ENCODE peak calls at places on chromosomes 1 and 21, in four cellular contexts. L, N, E and X are unnamed samples.

GRCh38 chr1:96926176-96926575 is 204.6 kb downstream of the PTBP2 start:
- DNase-seq in L (no peak), E (no peak), N (no peak), X (no peak)

GRCh38 chr21:43194303-43195130 is 25.7 kb downstream of the CRYAA start:
- DNase-seq in N (peak; percentile 10), E (no peak), L (no peak), X (peak; percentile 31)

GRCh38 chr21:46397211-46397905 is 61.3 kb upstream of the DIP2A start:
- DNase-seq in N (no peak), E (no peak), L (no peak), X (no peak)

GRCh38 chr1:93584238-93585003 is 97.2 kb downstream of the BCAR3 start:
- DNase-seq in L (no peak), E (no peak), N (no peak), X (no peak)

GRCh38 chr1:156579472-156579871 is at the start of gene TTC24:
- DNase-seq in E (no peak), N (no peak), L (no peak), X (no peak)

GRCh38 chr1:65112811-65113210 is 35.2 kb upstream of the AK4 start:
- DNase-seq in N (no peak), L (no peak), E (no peak), X (no peak)

GRCh38 chr1:182054698-182055326 is 6.7 kb downstream of the ZNF648 start:
- DNase-seq in E (no peak), L (no peak), N (no peak), X (no peak)

GRCh38 chr1:25699501-25700089 is 83.0 kb downstream of the MAN1C1 start:
- DNase-seq in N (peak; percentile 36), L (no peak), E (no peak), X (no peak)

GRCh38 chr1:226355679-226356583 is 47.0 kb upstream of the LIN9 start:
- DNase-seq in L (no peak), N (no peak), E (no peak), X (no peak)

GRCh38 chr1:178376008-178376407 is 120.8 kb downstream of the CLEC20A start:
- DNase-seq in L (no peak), E (no peak), N (no peak), X (no peak)

GRCh38 chr1:227898502-227899140 is 49.1 kb downstream of the WNT9A start:
- DNase-seq in E (no peak), L (no peak), N (peak; percentile 11), X (peak; percentile 34)

GRCh38 chr1:26203642-26204318 is 13.4 kb downstream of the CATSPER4 start:
- DNase-seq in E (no peak), N (no peak), L (no peak), X (no peak)

GRCh38 chr1:58870298-58870676 is 86.4 kb upstream of the JUN start:
- DNase-seq in N (no peak), L (no peak), E (no peak), X (no peak)

GRCh38 chr1:1616045-1616821 is 933 bp downstream of the MIB2 start:
- DNase-seq in E (peak; percentile 37), N (peak; percentile 38), L (no peak), X (no peak)

GRCh38 chr21:46650476-46651098 is 15.1 kb downstream of the PRMT2 start:
- DNase-seq in E (no peak), L (no peak), N (no peak), X (no peak)

GRCh38 chr1:204846546-204846945 is 24.1 kb upstream of the NFASC start:
- DNase-seq in E (no peak), L (no peak), N (no peak), X (no peak)

GRCh38 chr1:46137901-46138300 is 5.5 kb upstream of the PIK3R3 start:
- DNase-seq in N (no peak), L (no peak), E (peak; percentile 76), X (peak; percentile 52)

GRCh38 chr21:38538353-38538752 is 40.1 kb upstream of the ERG start:
- DNase-seq in N (no peak), E (no peak), L (no peak), X (no peak)

GRCh38 chr1:6127587-6128163 is 52.4 kb downstream of the CHD5 start:
- DNase-seq in N (peak; percentile 44), E (peak; percentile 23), L (no peak), X (no peak)

GRCh38 chr1:167052389-167052788 is 37.8 kb downstream of the GPA33 start:
- DNase-seq in N (no peak), E (no peak), L (no peak), X (no peak)

GRCh38 chr1:12407050-12407961 is 177.5 kb downstream of the VPS13D start:
- DNase-seq in E (peak; percentile 84), N (no peak), L (peak; percentile 50), X (peak; percentile 52)

GRCh38 chr1:41045740-41046139 is 24.2 kb upstream of the SLFNL1 start:
- DNase-seq in E (peak; percentile 38), N (peak; percentile 38), L (no peak), X (no peak)

GRCh38 chr1:183812111-183812510 is 7.2 kb downstream of the RGL1 start:
- DNase-seq in N (no peak), E (no peak), L (no peak), X (no peak)

GRCh38 chr1:153928776-153929432 is 6.1 kb upstream of the GATAD2B start:
- DNase-seq in N (peak; percentile 11), E (peak; percentile 59), L (no peak), X (no peak)

GRCh38 chr1:204448991-204449390 is 37.4 kb upstream of the PPP1R15B start:
- DNase-seq in L (no peak), N (no peak), E (no peak), X (no peak)

GRCh38 chr1:165114022-165114888 is 242.3 kb downstream of the LMX1A start:
- DNase-seq in N (peak; percentile 29), L (peak; percentile 61), E (peak; percentile 30), X (peak; percentile 52)

GRCh38 chr1:34366875-34367624 is 190.3 kb downstream of the C1orf94 start:
- DNase-seq in L (no peak), N (no peak), E (no peak), X (no peak)
- H3K27ac ChIP-seq in L (no peak overlapping the region), N (no peak overlapping the region), E (no peak overlapping the region), X (no peak overlapping the region)

GRCh38 chr1:175073633-175074032 is 6.0 kb downstream of the TNN start:
- DNase-seq in E (no peak), N (no peak), L (no peak), X (no peak)

GRCh38 chr1:175072131-175072941 is 4.7 kb downstream of the TNN start:
- DNase-seq in E (peak; percentile 74), L (no peak), N (peak; percentile 58), X (peak; percentile 77)

GRCh38 chr1:175070818-175071217 is 3.2 kb downstream of the TNN start:
- DNase-seq in N (no peak), E (no peak), L (no peak), X (no peak)

GRCh38 chr1:175071544-175071943 is 3.9 kb downstream of the TNN start:
- DNase-seq in N (no peak), E (no peak), L (no peak), X (no peak)

GRCh38 chr1:175073054-175073453 is 5.4 kb downstream of the TNN start:
- DNase-seq in N (peak; percentile 50), E (no peak), L (no peak), X (no peak)
- H3K27ac ChIP-seq in N (peak overlapping the region; percentile 60), E (no peak overlapping the region), L (no peak overlapping the region), X (no peak overlapping the region)

GRCh38 chr1:191912517-191912916 is 245.7 kb upstream of the RGS18 start:
- DNase-seq in N (no peak), E (no peak), L (no peak), X (no peak)
- H3K27ac ChIP-seq in N (no peak overlapping the region), E (no peak overlapping the region), L (no peak overlapping the region), X (no peak overlapping the region)

GRCh38 chr1:202433155-202434043 is 84.9 kb downstream of the PPP1R12B start:
- DNase-seq in E (no peak), L (no peak), N (no peak), X (no peak)

GRCh38 chr1:202438393-202439174 is 90.1 kb downstream of the PPP1R12B start:
- DNase-seq in N (no peak), E (no peak), L (no peak), X (no peak)

GRCh38 chr1:202439308-202439707 is 90.8 kb downstream of the PPP1R12B start:
- DNase-seq in N (no peak), L (no peak), E (no peak), X (no peak)

GRCh38 chr1:202434059-202434458 is 85.6 kb downstream of the PPP1R12B start:
- DNase-seq in N (no peak), L (no peak), E (no peak), X (no peak)
- H3K27ac ChIP-seq in N (no peak overlapping the region), L (no peak overlapping the region), E (no peak overlapping the region), X (no peak overlapping the region)

GRCh38 chr1:15760520-15761211 is 2.1 kb downstream of the FBLIM1 start:
- DNase-seq in L (no peak), N (peak; percentile 39), E (peak; percentile 74), X (peak; percentile 93)
- H3K27ac ChIP-seq in L (peak overlapping the region; percentile 36), N (peak overlapping the region; percentile 86), E (peak overlapping the region; percentile 78), X (peak overlapping the region; percentile 85)

GRCh38 chr21:44684077-44684476 is 2.1 kb upstream of the KRTAP12-1 start:
- DNase-seq in N (no peak), E (no peak), L (no peak), X (no peak)

GRCh38 chr21:44681152-44681551 is 811 bp downstream of the KRTAP12-1 start:
- DNase-seq in E (no peak), L (no peak), N (no peak), X (no peak)

GRCh38 chr21:44684483-44684882 is 2.5 kb upstream of the KRTAP12-1 start:
- DNase-seq in E (no peak), N (no peak), L (no peak), X (no peak)

GRCh38 chr21:44682580-44683151 is 703 bp upstream of the KRTAP12-1 start:
- DNase-seq in L (no peak), N (no peak), E (no peak), X (no peak)

DNA sequence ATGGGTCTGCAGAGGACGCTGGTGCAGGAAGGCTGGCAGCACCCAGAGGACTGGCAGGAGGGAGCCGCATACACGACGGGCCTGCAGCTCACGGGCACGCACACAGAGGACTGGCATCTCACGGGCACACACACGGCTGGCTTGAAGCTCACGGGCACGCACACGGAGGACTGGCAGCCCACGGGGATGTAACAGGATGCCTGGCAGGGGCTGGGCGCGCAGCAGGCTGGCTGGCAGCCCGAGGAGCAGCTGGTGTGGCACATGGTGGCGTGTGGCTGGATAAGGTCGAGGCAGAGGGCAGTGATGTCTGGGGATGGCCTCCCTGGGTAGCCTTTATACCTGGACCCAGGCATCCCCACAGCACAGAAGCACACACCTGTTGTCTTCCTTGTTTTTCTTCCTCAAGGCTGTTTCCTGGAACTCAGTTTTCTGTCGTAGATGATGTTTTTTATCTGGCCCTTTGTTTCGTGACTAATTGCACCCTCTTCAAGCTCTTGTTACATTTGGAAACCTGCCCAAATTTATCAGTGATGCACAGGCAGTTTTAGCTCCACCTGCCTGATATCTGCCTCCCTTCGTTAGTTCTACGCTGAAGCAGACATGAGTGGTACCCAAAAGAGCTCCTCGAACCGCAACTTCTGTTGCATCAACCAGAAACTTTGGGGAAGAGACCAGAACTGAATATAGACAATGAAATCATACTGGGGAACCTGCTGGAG is at the start of gene KRTAP12-1:
- DNase-seq in L (no peak), E (no peak), N (no peak), X (no peak)
- H3K27ac ChIP-seq in L (no peak within 1 kb of the TSS), E (no peak within 1 kb of the TSS), N (no peak within 1 kb of the TSS), X (no peak within 1 kb of the TSS)

GRCh38 chr1:9699361-9699760 is 47.8 kb downstream of the PIK3CD start:
- DNase-seq in N (no peak), E (no peak), L (no peak), X (no peak)
- H3K27ac ChIP-seq in N (no peak overlapping the region), E (no peak overlapping the region), L (no peak overlapping the region), X (peak overlapping the region; percentile 63)

GRCh38 chr1:198681831-198682756 is 43.3 kb downstream of the PTPRC start:
- DNase-seq in L (no peak), N (no peak), E (peak; percentile 93), X (peak; percentile 71)
- H3K27ac ChIP-seq in L (peak overlapping the region; percentile 80), N (no peak overlapping the region), E (peak overlapping the region; percentile 6), X (peak overlapping the region; percentile 57)

GRCh38 chr1:10663668-10664035 is 132.8 kb downstream of the CASZ1 start:
- DNase-seq in N (peak; percentile 52), E (peak; percentile 10), L (no peak), X (no peak)
- H3K27ac ChIP-seq in N (peak overlapping the region; percentile 58), E (no peak overlapping the region), L (no peak overlapping the region), X (no peak overlapping the region)